ENCODE peak calls at places on chromosomes 3 and 15, in five cellular contexts. F, A, Y, U and C are unnamed samples.

GRCh38 chr15:71651750-71652186 is 158.6 kb upstream of the NR2E3 start:
- ATAC-seq in A (peak), U (peak), F (peak), Y (peak), C (peak)

GRCh38 chr3:122946185-122946584 is 81.4 kb downstream of the SEMA5B start:
- ATAC-seq in F (no peak), U (no peak), A (no peak), Y (peak), C (no peak)

GRCh38 chr15:57198654-57199241 is 177.6 kb upstream of the CGNL1 start:
- ATAC-seq in U (no peak), F (no peak), Y (no peak), A (no peak), C (no peak)

GRCh38 chr15:24956131-24956838 is 1.5 kb downstream of the SNRPN start:
- ATAC-seq in Y (peak), U (no peak), F (peak), A (peak), C (peak)

GRCh38 chr15:45885801-45886200 is 251.0 kb downstream of the SQOR start:
- ATAC-seq in A (peak), F (no peak), U (no peak), Y (no peak), C (no peak)

GRCh38 chr3:185065059-185065458 is 87.8 kb downstream of the C3orf70 start:
- ATAC-seq in A (peak), U (peak), F (no peak), Y (peak), C (no peak)

GRCh38 chr3:101999177-101999778 is 150.0 kb downstream of the NFKBIZ start:
- ATAC-seq in U (no peak), A (no peak), Y (peak), F (no peak), C (no peak)

GRCh38 chr3:11140713-11141104 is 13.6 kb upstream of the HRH1 start:
- ATAC-seq in F (no peak), U (no peak), Y (peak), A (no peak), C (no peak)

GRCh38 chr15:80480171-80480811 is 76.1 kb downstream of the ARNT2 start:
- ATAC-seq in A (peak), U (no peak), F (no peak), Y (no peak), C (peak)

GRCh38 chr3:30112904-30113484 is 493.4 kb upstream of the TGFBR2 start:
- ATAC-seq in Y (peak), A (peak), U (no peak), F (no peak), C (peak)

DNA sequence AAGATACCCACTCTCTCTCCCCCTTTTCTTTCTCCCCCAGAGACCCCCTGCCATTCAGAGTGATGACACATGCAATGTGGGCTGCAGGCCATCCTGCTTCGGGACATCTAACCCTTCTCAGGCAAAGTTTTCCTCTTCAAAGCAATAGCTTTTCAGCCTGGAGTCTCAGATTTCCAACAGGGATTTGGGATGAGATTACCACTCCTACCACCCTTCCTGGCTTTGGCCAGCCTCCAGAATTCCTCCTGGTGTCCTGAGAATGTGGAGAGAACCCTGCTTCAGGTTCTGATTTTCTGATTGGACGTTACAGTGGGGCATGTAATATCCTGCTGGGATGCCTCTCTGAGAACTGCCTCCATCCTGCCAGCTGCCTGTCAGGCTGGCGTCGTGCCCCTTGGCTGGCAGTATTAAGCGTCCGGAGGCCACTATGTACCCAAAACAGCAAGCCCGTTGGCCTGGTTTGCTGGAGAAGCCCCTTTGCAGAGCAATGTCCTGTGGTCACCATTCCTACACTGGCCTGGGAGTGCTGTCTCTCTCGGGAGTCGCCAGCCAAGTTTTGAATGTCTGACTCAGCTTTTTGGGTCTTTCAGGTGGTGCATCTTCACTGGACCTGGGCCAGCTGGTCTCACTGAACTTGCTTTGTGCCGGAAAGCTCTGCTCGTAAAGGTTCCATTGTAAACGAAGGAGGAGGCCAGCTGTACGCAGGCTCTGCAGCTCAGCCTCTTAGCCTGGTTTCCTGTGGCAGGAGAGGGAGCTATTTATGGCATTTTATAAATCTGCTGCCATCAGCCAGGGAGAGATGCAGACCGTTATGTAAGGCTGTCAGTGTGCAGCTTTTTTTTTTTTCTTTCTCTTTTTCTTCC is 19.2 kb upstream of the TRAK1 start:
- ATAC-seq in A (peak), U (no peak), F (peak), Y (peak), C (peak)
- TF ChIP-seq EP300 in A (no peak), U (no peak), F (no peak), Y (no peak), C (no peak)

GRCh38 chr3:59191651-59192050 is 141.8 kb upstream of the CFAP20DC start:
- ATAC-seq in A (no peak), F (no peak), U (no peak), Y (no peak), C (no peak)
- TF ChIP-seq POLR2AphosphoS5 in A (no peak), F (no peak), U (no peak), Y (no peak), C (no peak)

DNA sequence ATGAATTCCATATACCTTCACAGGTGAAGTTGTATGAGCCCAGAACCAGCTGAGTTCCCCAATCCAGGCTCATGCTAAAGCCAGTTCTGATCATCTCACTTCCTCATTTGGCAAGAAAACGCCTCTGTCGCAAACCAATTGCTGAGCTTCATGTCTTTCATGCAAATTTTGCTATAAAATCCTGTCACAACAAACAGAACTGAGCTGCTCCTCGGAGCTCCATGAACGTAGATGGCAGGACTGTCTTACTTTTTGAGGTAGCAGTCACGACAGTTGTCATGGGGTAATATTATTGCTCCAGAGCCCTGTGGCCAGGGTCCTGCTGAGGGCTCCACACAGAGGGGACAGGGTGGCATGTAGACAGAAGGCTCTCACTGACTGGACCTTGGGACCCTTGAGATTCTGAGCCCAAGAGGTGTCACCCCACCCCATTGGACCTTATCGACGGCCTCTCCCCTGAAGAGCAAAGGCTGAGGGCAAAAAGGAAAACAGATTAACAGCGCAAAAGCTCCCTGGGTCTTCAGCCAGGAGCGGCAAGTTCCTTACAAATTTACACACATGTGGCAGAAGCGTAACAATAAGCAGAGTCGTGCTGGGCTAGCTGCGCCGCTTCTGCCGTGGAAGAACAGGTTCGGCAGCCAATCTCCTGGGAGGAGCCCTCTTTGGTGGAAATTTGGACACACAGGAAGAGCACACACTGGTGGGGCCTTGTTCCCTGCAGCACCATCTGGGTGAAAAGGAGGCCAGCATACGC is 249.2 kb downstream of the OPA1 start:
- ATAC-seq in Y (peak), A (no peak), U (peak), F (peak), C (no peak)
- H3K4me3 ChIP-seq in Y (no peak), A (no peak), U (peak), F (peak), C (no peak)

GRCh38 chr3:77247063-77247462 is 207.2 kb downstream of the ROBO2 start:
- ATAC-seq in A (no peak), U (no peak), F (no peak), Y (no peak), C (no peak)
- TF ChIP-seq EP300 in A (no peak), U (no peak), F (no peak), Y (no peak), C (no peak)